ENCODE peak calls at places on chromosomes 16 and 17, in eight cellular contexts. E is activated CD8-positive, alpha-beta memory T cell treated with anti-CD3 and anti-CD28 coated beads, Interleukin-2, amount 10 ng/mL, durations not matched to agents 7 days and 5 days; V is AG04449; O is chondrocyte; Q is dorsolateral prefrontal cortex; B is iPS DF 19.7; D is stimulated activated CD4-positive, alpha-beta T cell treated with anti-CD3 and anti-CD28 coated beads, Interleukin-15, amount 100 ng/mL, for 1 hour; A is neural crest cell. S is an unnamed sample.

GRCh38 chr16:53087101-53087500 is 32.3 kb downstream of the CHD9 start:
- DNase-seq in E (no peak), V (no peak), O (no peak), Q (no peak), B (no peak), D (no peak), A (no peak), S (peak; percentile 41)

GRCh38 chr17:80270836-80271235 is 10.2 kb downstream of the RNF213 start:
- DNase-seq in E (peak; percentile 59), V (no peak), O (no peak), Q (no peak), B (no peak), D (peak; percentile 54), A (peak; percentile 37), S (no peak)

GRCh38 chr17:14019186-14019956 is 49.9 kb upstream of the COX10 start:
- DNase-seq in E (no peak), V (no peak), O (no peak), Q (no peak), B (no peak), D (no peak), A (no peak), S (peak; percentile 24)

GRCh38 chr17:79670537-79671386 is 59.9 kb upstream of the RBFOX3 start:
- DNase-seq in E (no peak), V (no peak), O (peak; percentile 52), Q (no peak), B (no peak), D (no peak), A (no peak), S (no peak)

GRCh38 chr16:8944113-8944765 is 19.5 kb downstream of the USP7 start:
- DNase-seq in E (no peak), V (no peak), O (no peak), Q (no peak), B (no peak), D (no peak), A (no peak), S (no peak)

GRCh38 chr17:40312131-40312731 is 3.3 kb downstream of the RARA start:
- DNase-seq in E (no peak), V (no peak), O (peak; percentile 61), Q (no peak), B (no peak), D (no peak), A (no peak), S (no peak)

GRCh38 chr17:65698381-65699061 is 137.1 kb upstream of the AXIN2 start:
- DNase-seq in E (no peak), V (no peak), O (no peak), Q (no peak), B (peak; percentile 25), D (no peak), A (peak; percentile 10), S (no peak)

GRCh38 chr16:87459833-87460232 is 33.0 kb downstream of the ZCCHC14 start:
- DNase-seq in E (no peak), V (no peak), O (peak; percentile 21), Q (no peak), B (no peak), D (no peak), A (no peak), S (no peak)

GRCh38 chr17:31680126-31680525 is 178.9 kb downstream of the COPRS start:
- DNase-seq in E (peak; percentile 60), V (no peak), O (no peak), Q (no peak), B (no peak), D (no peak), A (no peak), S (no peak)

GRCh38 chr17:74921045-74921681 is 1.9 kb downstream of the USH1G start:
- DNase-seq in E (no peak), V (no peak), O (no peak), Q (no peak), B (no peak), D (no peak), A (no peak), S (no peak)

GRCh38 chr16:17520567-17520966 is 49.8 kb upstream of the XYLT1 start:
- DNase-seq in E (no peak), V (peak; percentile 47), O (no peak), Q (no peak), B (no peak), D (no peak), A (no peak), S (peak; percentile 68)

GRCh38 chr17:61556224-61557188 is 34.5 kb downstream of the NACA2 start:
- DNase-seq in E (no peak), V (no peak), O (no peak), Q (no peak), B (no peak), D (no peak), A (no peak), S (no peak)

GRCh38 chr17:1787301-1787902 is 25.5 kb downstream of the SERPINF1 start:
- DNase-seq in E (no peak), V (peak; percentile 66), O (peak; percentile 79), Q (no peak), B (no peak), D (no peak), A (no peak), S (peak; percentile 93)

GRCh38 chr16:4703906-4704305 is 10.5 kb downstream of the NUDT16L1 start:
- DNase-seq in E (no peak), V (no peak), O (peak; percentile 79), Q (no peak), B (no peak), D (no peak), A (no peak), S (no peak)

GRCh38 chr17:57120814-57121213 is 35.8 kb downstream of the AKAP1 start:
- DNase-seq in E (no peak), V (no peak), O (no peak), Q (no peak), B (no peak), D (no peak), A (no peak), S (no peak)

GRCh38 chr16:29806096-29806579 is at the start of gene MAZ:
- DNase-seq in E (no peak), V (peak; percentile 52), O (no peak), Q (no peak), B (no peak), D (peak; percentile 74), A (peak; percentile 37), S (no peak)

GRCh38 chr16:56603589-56603988 is 4.8 kb upstream of the MT2A start:
- DNase-seq in E (no peak), V (no peak), O (no peak), Q (peak; percentile 34), B (no peak), D (no peak), A (no peak), S (no peak)

GRCh38 chr16:27779719-27780161 is 229.8 kb downstream of the KATNIP start:
- DNase-seq in E (no peak), V (no peak), O (no peak), Q (no peak), B (peak; percentile 7), D (no peak), A (peak; percentile 61), S (peak; percentile 13)

GRCh38 chr17:80743181-80743771 is 198.6 kb downstream of the RPTOR start:
- DNase-seq in E (no peak), V (no peak), O (no peak), Q (peak; percentile 60), B (no peak), D (peak; percentile 28), A (no peak), S (peak; percentile 19)

GRCh38 chr17:46039592-46040186 is 40.6 kb downstream of the STH start:
- DNase-seq in E (no peak), V (no peak), O (no peak), Q (no peak), B (no peak), D (no peak), A (no peak), S (no peak)

GRCh38 chr17:81427446-81428120 is 32.3 kb downstream of the BAHCC1 start:
- DNase-seq in E (no peak), V (no peak), O (no peak), Q (peak; percentile 62), B (no peak), D (no peak), A (no peak), S (no peak)

GRCh38 chr17:50165066-50165465 is 739 bp upstream of the SGCA start:
- DNase-seq in E (no peak), V (no peak), O (no peak), Q (no peak), B (no peak), D (no peak), A (no peak), S (no peak)

GRCh38 chr17:73482674-73483293 is 161.5 kb downstream of the SDK2 start:
- DNase-seq in E (no peak), V (no peak), O (peak; percentile 61), Q (no peak), B (no peak), D (no peak), A (no peak), S (no peak)

GRCh38 chr16:73126453-73126853 is 78.5 kb upstream of the ZFHX3 start:
- DNase-seq in E (no peak), V (peak; percentile 36), O (no peak), Q (no peak), B (no peak), D (no peak), A (no peak), S (peak; percentile 50)

S was measured in stromal cell of bone marrow.